ENCODE peak calls at places on chromosomes 1 and 21, in four cellular contexts. E is brain microvascular endothelial cell, G is cardiac muscle cell, J is aorta. H is an unnamed sample.
A peak's percentile ranks its signal among the peaks of the same experiment; 100 is the strongest.

GRCh38 chr1:97902067-97902466 is 18.8 kb downstream of the DPYD start:
- DNase-seq in E (no peak), G (no peak), J (no peak), H (no peak)

GRCh38 chr1:107648071-107648470 is 316.9 kb downstream of the VAV3 start:
- DNase-seq in E (peak; percentile 69), G (peak; percentile 8), J (no peak), H (no peak)

GRCh38 chr21:45724994-45725843 is 81.7 kb downstream of the PCBP3 start:
- DNase-seq in E (no peak), G (no peak), J (no peak), H (no peak)

GRCh38 chr1:234629026-234629425 is 19.0 kb upstream of the IRF2BP2 start:
- DNase-seq in E (no peak), G (no peak), J (no peak), H (no peak)

GRCh38 chr1:205945056-205945455 is 1.8 kb upstream of the SLC26A9 start:
- DNase-seq in E (no peak), G (no peak), J (no peak), H (no peak)

GRCh38 chr1:202014915-202015676 is 4.7 kb downstream of the ELF3 start:
- DNase-seq in E (no peak), G (no peak), J (no peak), H (no peak)

GRCh38 chr21:45280178-45280821 is 7.4 kb downstream of the POFUT2 start:
- DNase-seq in E (no peak), G (no peak), J (no peak), H (no peak)

GRCh38 chr1:93710949-93711591 is 29.4 kb upstream of the BCAR3 start:
- DNase-seq in E (no peak), G (peak; percentile 64), J (no peak), H (no peak)

GRCh38 chr1:78715181-78715661 is 65.6 kb downstream of the IFI44 start:
- DNase-seq in E (peak; percentile 66), G (no peak), J (no peak), H (no peak)

GRCh38 chr1:25695066-25695990 is 78.7 kb downstream of the MAN1C1 start:
- DNase-seq in E (peak; percentile 97), G (peak; percentile 99), J (peak; percentile 92), H (peak; percentile 97)

GRCh38 chr1:223215026-223215425 is 72.0 kb upstream of the TLR5 start:
- DNase-seq in E (no peak), G (no peak), J (no peak), H (no peak)

GRCh38 chr1:154584267-154584994 is 16.9 kb downstream of the CHRNB2 start:
- DNase-seq in E (no peak), G (peak; percentile 18), J (no peak), H (no peak)

GRCh38 chr1:93904228-93904627 is 5.0 kb downstream of the GCLM start:
- DNase-seq in E (no peak), G (peak; percentile 21), J (no peak), H (no peak)

GRCh38 chr21:36429672-36430546 is 44.7 kb downstream of the CHAF1B start:
- DNase-seq in E (peak; percentile 100), G (peak; percentile 97), J (peak; percentile 93), H (peak; percentile 97)

GRCh38 chr1:5370321-5370720 is 621.9 kb downstream of the NPHP4 start:
- DNase-seq in E (no peak), G (no peak), J (no peak), H (no peak)

GRCh38 chr1:213244664-213245091 is 193.6 kb downstream of the RPS6KC1 start:
- DNase-seq in E (peak; percentile 14), G (peak; percentile 76), J (no peak), H (peak; percentile 27)

GRCh38 chr1:170041423-170042207 is 32.9 kb downstream of the KIFAP3 start:
- DNase-seq in E (no peak), G (no peak), J (no peak), H (no peak)

GRCh38 chr1:228023294-228023639 is 16.5 kb downstream of the WNT3A start:
- DNase-seq in E (no peak), G (no peak), J (no peak), H (no peak)

GRCh38 chr1:15994590-15995351 is 9.3 kb upstream of the SRARP start:
- DNase-seq in E (peak; percentile 48), G (peak; percentile 76), J (peak; percentile 89), H (no peak)

GRCh38 chr1:110057963-110058518 is 12.4 kb downstream of the ALX3 start:
- DNase-seq in E (no peak), G (no peak), J (peak; percentile 67), H (no peak)

GRCh38 chr1:241557551-241558193 is 25.5 kb downstream of the KMO start:
- DNase-seq in E (no peak), G (no peak), J (no peak), H (no peak)

GRCh38 chr1:22751124-22751531 is 40.5 kb downstream of the EPHB2 start:
- DNase-seq in E (no peak), G (no peak), J (no peak), H (no peak)

GRCh38 chr1:90834354-90835171 is 117.5 kb upstream of the BARHL2 start:
- DNase-seq in E (no peak), G (no peak), J (no peak), H (no peak)

GRCh38 chr1:204920967-204921366 is 50.3 kb downstream of the NFASC start:
- DNase-seq in E (no peak), G (no peak), J (no peak), H (no peak)

GRCh38 chr1:201114245-201115131 is 2.3 kb upstream of the CACNA1S start:
- DNase-seq in E (peak; percentile 95), G (peak; percentile 95), J (peak; percentile 94), H (peak; percentile 61)

GRCh38 chr21:14383596-14384210 is 757 bp upstream of the HSPA13 start:
- DNase-seq in E (peak; percentile 1), G (no peak), J (no peak), H (no peak)

GRCh38 chr21:14863745-14864210 is 201.0 kb downstream of the NRIP1 start:
- DNase-seq in E (peak; percentile 29), G (peak; percentile 63), J (no peak), H (no peak)

GRCh38 chr1:110749960-110750359 is 75.2 kb upstream of the KCNA3 start:
- DNase-seq in E (no peak), G (no peak), J (no peak), H (no peak)

GRCh38 chr1:102191723-102192122 is 195.0 kb upstream of the OLFM3 start:
- DNase-seq in E (no peak), G (peak; percentile 8), J (no peak), H (no peak)

DNA sequence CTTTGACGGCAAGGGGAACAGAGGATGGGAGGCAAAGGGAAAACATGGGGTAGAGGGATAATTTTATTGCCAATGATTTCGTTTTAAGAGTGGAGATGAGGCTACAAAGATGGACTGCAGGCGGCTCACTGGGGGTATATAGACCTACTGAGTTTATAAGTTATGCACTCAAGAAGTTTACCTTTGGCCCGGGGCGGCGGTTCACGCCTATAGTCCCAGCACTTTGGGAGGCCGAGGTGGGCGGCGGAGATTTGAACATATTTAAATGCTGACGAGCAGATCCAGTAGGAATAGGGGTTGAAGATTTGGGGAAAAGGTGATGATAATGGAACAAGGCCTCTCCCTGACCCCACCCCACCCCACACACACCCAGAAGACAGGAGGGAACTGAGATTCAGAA is 8.1 kb upstream of the SLAMF9 start:
- DNase-seq in E (no peak), G (no peak), J (no peak), H (no peak)
- H3K4me3 ChIP-seq in E (no peak overlapping the region), G (no peak overlapping the region), J (no peak overlapping the region), H (no peak overlapping the region)

DNA sequence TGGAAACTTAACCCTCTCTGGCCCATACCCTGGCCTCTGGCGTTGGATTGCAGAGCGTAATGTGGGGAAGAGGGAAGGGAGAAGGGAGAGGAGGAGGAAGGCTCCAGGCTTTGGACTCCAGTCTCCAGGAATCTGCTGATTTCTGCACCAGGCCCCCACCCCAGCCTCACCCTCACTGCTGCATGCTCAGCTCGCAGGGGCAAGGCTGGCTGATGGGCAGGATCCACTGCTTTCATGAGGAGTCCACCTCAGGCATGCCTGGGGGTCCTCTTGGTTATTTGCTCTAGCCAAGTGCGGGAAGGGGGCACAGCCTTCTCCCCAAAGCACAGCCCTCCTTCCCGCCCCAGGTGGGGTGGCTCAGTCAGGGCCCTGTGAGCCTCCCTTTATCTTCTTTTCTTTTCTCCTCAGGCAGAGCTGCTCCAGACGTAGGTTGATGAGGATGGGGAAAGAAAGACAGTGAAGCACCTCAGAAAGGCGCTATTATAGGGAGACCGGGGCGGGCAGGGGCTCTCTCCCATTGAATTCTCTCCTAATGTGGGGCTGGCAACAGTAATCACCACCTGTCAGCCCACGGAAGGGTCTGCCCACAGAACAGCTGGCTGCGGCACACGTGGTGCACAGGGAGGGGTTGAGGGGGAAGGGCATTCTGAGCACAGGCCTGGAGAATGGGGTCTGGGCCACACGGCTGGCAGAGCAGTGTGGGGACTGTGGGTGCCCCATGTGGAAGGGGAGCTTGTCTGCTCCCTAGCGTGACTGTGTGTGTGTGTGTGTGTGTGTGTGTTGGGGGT is 3.9 kb downstream of the OLFML3 start:
- DNase-seq in E (no peak), G (no peak), J (no peak), H (no peak)
- H3K27ac ChIP-seq in E (no peak overlapping the region), G (no peak overlapping the region), J (no peak overlapping the region), H (peak overlapping the region; percentile 80)

GRCh38 chr1:157106813-157107189 is 7.2 kb upstream of the ETV3L start:
- DNase-seq in E (no peak), G (no peak), J (no peak), H (no peak)
- H3K4me3 ChIP-seq in E (no peak overlapping the region), G (no peak overlapping the region), J (no peak overlapping the region), H (no peak overlapping the region)

GRCh38 chr1:72115290-72115689 is 167.0 kb downstream of the NEGR1 start:
- DNase-seq in E (no peak), G (no peak), J (no peak), H (no peak)

GRCh38 chr1:72105201-72105600 is 177.1 kb downstream of the NEGR1 start:
- DNase-seq in E (no peak), G (no peak), J (no peak), H (no peak)

GRCh38 chr1:72111662-72112061 is 170.7 kb downstream of the NEGR1 start:
- DNase-seq in E (no peak), G (no peak), J (no peak), H (no peak)

DNA sequence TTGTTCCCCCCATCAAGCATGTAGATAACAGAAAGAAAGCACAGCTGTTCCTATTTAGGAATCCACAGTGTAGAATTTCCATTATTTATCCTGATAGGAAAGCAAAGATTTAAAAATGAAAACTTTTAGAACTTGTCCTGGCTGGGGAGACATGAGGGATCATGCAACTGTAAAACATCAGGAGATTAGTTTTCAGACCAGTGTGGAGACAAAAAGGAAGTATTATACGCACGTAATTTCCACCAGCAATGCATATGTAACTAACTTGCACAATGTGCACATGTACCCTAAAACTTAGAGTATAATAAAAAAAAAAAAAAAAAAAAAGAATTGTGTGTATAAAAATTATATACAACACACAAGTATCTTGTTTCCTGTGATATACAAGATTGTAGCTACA is 172.4 kb downstream of the NEGR1 start:
- DNase-seq in E (no peak), G (peak; percentile 3), J (no peak), H (no peak)
- H3K27ac ChIP-seq in E (no peak overlapping the region), G (no peak overlapping the region), J (no peak overlapping the region), H (no peak overlapping the region)

DNA sequence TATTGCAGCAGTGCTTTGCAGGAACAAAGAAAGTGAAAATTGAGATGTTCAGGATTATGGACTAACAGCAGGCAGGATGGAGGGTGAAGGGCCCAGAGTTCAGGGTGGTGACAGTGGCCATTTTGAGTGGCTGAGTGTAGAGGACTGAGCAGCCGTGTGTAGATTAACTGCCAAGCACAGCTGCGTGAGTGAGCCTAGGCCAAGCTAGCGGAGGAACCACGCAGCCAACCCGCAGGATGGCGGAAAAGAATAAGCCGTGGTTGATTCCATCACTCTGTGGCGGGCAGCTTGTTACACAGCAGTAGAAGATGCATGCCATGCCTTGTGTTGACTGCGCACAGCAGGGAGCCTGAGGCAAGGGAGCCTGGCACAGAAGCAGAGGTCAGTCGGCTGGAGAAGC is 102.5 kb upstream of the KIF26B start:
- DNase-seq in E (no peak), G (no peak), J (no peak), H (no peak)
- H3K4me3 ChIP-seq in E (no peak overlapping the region), G (no peak overlapping the region), J (no peak overlapping the region), H (no peak overlapping the region)

GRCh38 chr1:68384872-68385390 is 64.8 kb downstream of the RPE65 start:
- DNase-seq in E (peak; percentile 65), G (peak; percentile 93), J (no peak), H (peak; percentile 41)
- H3K27ac ChIP-seq in E (peak overlapping the region; percentile 79), G (no peak overlapping the region), J (peak overlapping the region; percentile 36), H (peak overlapping the region; percentile 88)